ENCODE peak calls at places on chromosome 14, in eight cellular contexts. C is activated effector memory CD4-positive, alpha-beta T cell treated with anti-CD3 and anti-CD28 coated beads, Interleukin-2, amount 50 U/mL, for 16 hours; A is progenitor cell of endocrine pancreas; W is aorta; P is dorsolateral prefrontal cortex; O is globus pallidus; Q is NCI-H1105; X is effector memory CD4-positive, alpha-beta T cell. M is an unnamed sample.
A peak's percentile ranks its signal among the peaks of the same experiment; 100 is the strongest.

GRCh38 chr14:59474172-59474571 is 9.0 kb upstream of the GPR135 start:
- DNase-seq in C (no peak), A (no peak), W (no peak), P (no peak), O (no peak), Q (no peak), X (no peak), M (no peak)

GRCh38 chr14:65423986-65424385 is 11.5 kb downstream of the FUT8 start:
- DNase-seq in C (no peak), A (no peak), W (no peak), P (no peak), O (no peak), Q (peak; percentile 65), X (no peak), M (no peak)

GRCh38 chr14:77889971-77890442 is 90.1 kb downstream of the ADCK1 start:
- DNase-seq in C (no peak), A (no peak), W (no peak), P (no peak), O (no peak), Q (no peak), X (no peak), M (no peak)

GRCh38 chr14:105929327-105930081 is 403.1 kb downstream of the TMEM121 start:
- DNase-seq in C (peak; percentile 55), A (no peak), W (peak; percentile 33), P (no peak), O (no peak), Q (no peak), X (no peak), M (peak; percentile 83)

GRCh38 chr14:71235865-71236264 is 328.6 kb downstream of the PCNX1 start:
- DNase-seq in C (no peak), A (no peak), W (no peak), P (peak; percentile 65), O (peak; percentile 64), Q (no peak), X (no peak), M (no peak)

GRCh38 chr14:65259000-65259399 is 153.5 kb upstream of the FUT8 start:
- DNase-seq in C (no peak), A (no peak), W (no peak), P (no peak), O (no peak), Q (no peak), X (no peak), M (no peak)

GRCh38 chr14:102986810-102987579 is 64.5 kb downstream of the AMN start:
- DNase-seq in C (no peak), A (no peak), W (peak; percentile 43), P (no peak), O (peak; percentile 77), Q (no peak), X (no peak), M (no peak)

GRCh38 chr14:72701610-72702009 is 192.3 kb downstream of the DPF3 start:
- DNase-seq in C (no peak), A (no peak), W (no peak), P (no peak), O (no peak), Q (no peak), X (no peak), M (no peak)

GRCh38 chr14:67387195-67387594 is 24.8 kb downstream of the PLEK2 start:
- DNase-seq in C (no peak), A (no peak), W (no peak), P (no peak), O (no peak), Q (no peak), X (no peak), M (no peak)

GRCh38 chr14:71855399-71856036 is 76.7 kb upstream of the RGS6 start:
- DNase-seq in C (peak; percentile 81), A (peak; percentile 37), W (peak; percentile 90), P (no peak), O (peak; percentile 13), Q (peak; percentile 47), X (no peak), M (no peak)

GRCh38 chr14:33934043-33934750 is 16.7 kb downstream of the EGLN3 start:
- DNase-seq in C (no peak), A (no peak), W (no peak), P (no peak), O (no peak), Q (no peak), X (no peak), M (no peak)

GRCh38 chr14:37343307-37344094 is 145.8 kb downstream of the MIPOL1 start:
- DNase-seq in C (no peak), A (no peak), W (no peak), P (no peak), O (no peak), Q (no peak), X (no peak), M (no peak)

M was measured in mesenteric fat pad.